ENCODE peak calls at places on chromosomes 4 and X, in six cellular contexts. K is stimulated activated CD8-positive, alpha-beta memory T cell treated with anti-CD3 and anti-CD28 coated beads, Interleukin-2, amount 100 ng/mL, for 48 hours; X is activated CD4-positive, CD25-positive, alpha-beta regulatory T cell treated with anti-CD3 and anti-CD28 coated beads, Interleukin-2, amount 50 U/mL, for 72 hours; Y is GM23248; T is T follicular helper cell; Z is NCI-H1105. H is an unnamed sample.

GRCh38 chr4:126738926-126739325 is 893.8 kb upstream of the INTU start:
- DNase-seq in K (no peak), X (no peak), T (no peak), Y (peak; percentile 68), Z (no peak), H (no peak)

GRCh38 chrX:21153503-21153902 is 220.7 kb upstream of the CNKSR2 start:
- DNase-seq in K (no peak), Y (peak; percentile 72), Z (no peak), T (no peak), X (no peak), H (no peak)

GRCh38 chrX:13396887-13397286 is 77.0 kb upstream of the ATXN3L start:
- DNase-seq in X (no peak), K (no peak), Y (peak; percentile 57), Z (no peak), T (no peak), H (no peak)

GRCh38 chr4:125750827-125751466 is 436.2 kb downstream of the FAT4 start:
- DNase-seq in T (no peak), K (no peak), Y (peak; percentile 70), Z (no peak), X (no peak), H (no peak)

GRCh38 chrX:115562492-115562872 is 1.5 kb downstream of the PLS3 start:
- DNase-seq in Z (no peak), T (no peak), X (no peak), K (no peak), Y (peak; percentile 59), H (no peak)

GRCh38 chr4:72094054-72094780 is 62.4 kb downstream of the NPFFR2 start:
- DNase-seq in K (no peak), Y (no peak), T (no peak), X (no peak), Z (no peak), H (no peak)

GRCh38 chrX:12709047-12709446 is 82.2 kb upstream of the PRPS2 start:
- DNase-seq in Z (no peak), K (no peak), X (no peak), Y (no peak), T (no peak), H (no peak)

GRCh38 chr4:167826281-167826680 is 266.1 kb upstream of the ANXA10 start:
- DNase-seq in Z (no peak), K (no peak), X (no peak), Y (no peak), T (no peak), H (no peak)

GRCh38 chr4:1290165-1290977 is 680 bp downstream of the MAEA start:
- DNase-seq in X (no peak), Y (peak; percentile 68), T (no peak), Z (no peak), K (no peak), H (no peak)

GRCh38 chr4:24850669-24851068 is 55.3 kb downstream of the SOD3 start:
- DNase-seq in K (no peak), Y (peak; percentile 86), T (no peak), X (no peak), Z (no peak), H (no peak)

GRCh38 chr4:30716671-30717207 is 3.4 kb upstream of the PCDH7 start:
- DNase-seq in Y (peak; percentile 46), Z (peak; percentile 2), X (no peak), T (no peak), K (no peak), H (no peak)

GRCh38 chrX:97529801-97530200 is 646.1 kb downstream of the RPA4 start:
- DNase-seq in Y (no peak), X (no peak), K (no peak), Z (no peak), T (no peak), H (no peak)

GRCh38 chr4:32003548-32003947 is 1283.4 kb downstream of the PCDH7 start:
- DNase-seq in T (no peak), K (no peak), X (no peak), Y (no peak), Z (no peak), H (no peak)